ENCODE peak calls at places on chromosome 11, in six cellular contexts. Y is breast epithelium, K is A549, X is GM12878, S is Peyer's patch, E is endothelial cell of umbilical vein. P is an unnamed sample. For H3K4me1, the result is how much of the 10 kb centered on the place peaks cover.

GRCh38 chr11:61826930-61827572 is 1.0 kb upstream of the FADS2 start:
- DNase-seq in Y (no peak), K (no peak), X (no peak), S (no peak), E (no peak), P (no peak)

GRCh38 chr11:78365381-78365792 is 52.2 kb downstream of the GAB2 start:
- DNase-seq in Y (no peak), K (peak), X (no peak), S (no peak), E (no peak), P (no peak)

GRCh38 chr11:26976389-26976788 is 17.5 kb upstream of the FIBIN start:
- DNase-seq in Y (no peak), K (no peak), X (no peak), S (no peak), E (no peak), P (no peak)

GRCh38 chr11:125569913-125570621 is 790 bp downstream of the EI24 start:
- DNase-seq in Y (no peak), K (no peak), X (no peak), S (no peak), E (peak), P (no peak)

GRCh38 chr11:34292546-34292945 is 65.3 kb downstream of the ABTB2 start:
- DNase-seq in Y (no peak), K (no peak), X (no peak), S (no peak), E (no peak), P (no peak)

GRCh38 chr11:130020323-130020722 is 17.7 kb upstream of the PRDM10 start:
- DNase-seq in Y (no peak), K (no peak), X (no peak), S (no peak), E (no peak), P (no peak)

GRCh38 chr11:70587095-70587389 is 188.7 kb downstream of the CTTN start:
- DNase-seq in Y (no peak), K (no peak), X (no peak), S (no peak), E (no peak), P (no peak)

GRCh38 chr11:63866211-63866610 is 27.3 kb downstream of the MARK2 start:
- DNase-seq in Y (peak), K (no peak), X (peak), S (peak), E (no peak), P (peak)

GRCh38 chr11:44905131-44905866 is 45.4 kb downstream of the TP53I11 start:
- DNase-seq in Y (no peak), K (no peak), X (no peak), S (no peak), E (no peak), P (no peak)

GRCh38 chr11:27795955-27796861 is 96.0 kb upstream of the BDNF start:
- DNase-seq in Y (no peak), K (no peak), X (no peak), S (peak), E (no peak), P (no peak)

GRCh38 chr11:111347723-111348115 is 31.4 kb downstream of the POU2AF1 start:
- DNase-seq in Y (no peak), K (no peak), X (no peak), S (no peak), E (no peak), P (no peak)

GRCh38 chr11:82680252-82680651 is 53.4 kb downstream of the FAM181B start:
- DNase-seq in Y (no peak), K (no peak), X (no peak), S (no peak), E (no peak), P (no peak)

GRCh38 chr11:113262594-113262993 is 51.8 kb upstream of the TTC12 start:
- DNase-seq in Y (no peak), K (no peak), X (no peak), S (no peak), E (no peak), P (no peak)

GRCh38 chr11:113260541-113260940 is 53.8 kb upstream of the TTC12 start:
- DNase-seq in Y (no peak), K (no peak), X (no peak), S (no peak), E (no peak), P (no peak)

GRCh38 chr11:113265343-113265742 is 49.0 kb upstream of the TTC12 start:
- DNase-seq in Y (no peak), K (no peak), X (no peak), S (no peak), E (no peak), P (no peak)

GRCh38 chr11:113261709-113262475 is 52.5 kb upstream of the TTC12 start:
- DNase-seq in Y (no peak), K (no peak), X (no peak), S (no peak), E (no peak), P (peak)

GRCh38 chr11:113263458-113264095 is 50.8 kb upstream of the TTC12 start:
- DNase-seq in Y (no peak), K (no peak), X (no peak), S (no peak), E (no peak), P (no peak)
- H3K4me1 ChIP-seq in Y (under half), K (under half), X (under half), S (under half), E (under half), P (under half)

DNA sequence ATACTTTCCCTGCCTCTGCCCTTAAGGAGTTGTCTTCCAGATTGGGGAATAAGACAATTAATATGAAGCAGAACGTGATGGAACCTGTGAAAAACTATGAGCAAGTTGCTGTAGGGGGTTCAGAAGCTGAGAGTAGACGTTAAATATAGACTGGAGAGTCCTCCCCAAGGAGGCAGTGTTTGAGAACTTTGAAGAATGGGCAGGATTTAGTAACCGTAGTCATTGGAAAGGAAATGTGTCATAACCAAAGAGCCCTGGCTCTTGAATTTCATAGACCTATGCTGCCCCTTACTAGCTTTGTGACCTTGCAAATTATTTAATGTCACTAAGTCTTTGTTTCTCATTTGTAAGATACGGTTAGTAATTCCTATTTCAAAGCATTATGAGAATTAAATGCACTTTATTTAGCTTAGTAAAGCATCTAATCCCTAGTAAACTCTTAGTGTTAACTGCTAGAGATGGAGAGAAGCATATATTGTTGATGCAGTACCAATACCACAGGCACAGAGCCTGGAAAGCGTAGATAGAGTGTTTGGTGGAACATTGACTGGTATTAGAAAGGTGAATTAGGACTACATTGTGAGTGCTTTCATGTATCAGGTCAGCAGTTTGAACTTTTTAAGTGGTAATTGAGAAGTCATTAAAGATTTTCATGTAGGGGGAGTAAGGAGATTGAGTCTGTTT is 54.1 kb downstream of the MCAM start:
- DNase-seq in Y (no peak), K (no peak), X (peak), S (no peak), E (peak), P (no peak)
- TF ChIP-seq CTCF in Y (no peak), K (no peak), X (no peak), S (no peak), E (no peak), P (no peak)

DNA sequence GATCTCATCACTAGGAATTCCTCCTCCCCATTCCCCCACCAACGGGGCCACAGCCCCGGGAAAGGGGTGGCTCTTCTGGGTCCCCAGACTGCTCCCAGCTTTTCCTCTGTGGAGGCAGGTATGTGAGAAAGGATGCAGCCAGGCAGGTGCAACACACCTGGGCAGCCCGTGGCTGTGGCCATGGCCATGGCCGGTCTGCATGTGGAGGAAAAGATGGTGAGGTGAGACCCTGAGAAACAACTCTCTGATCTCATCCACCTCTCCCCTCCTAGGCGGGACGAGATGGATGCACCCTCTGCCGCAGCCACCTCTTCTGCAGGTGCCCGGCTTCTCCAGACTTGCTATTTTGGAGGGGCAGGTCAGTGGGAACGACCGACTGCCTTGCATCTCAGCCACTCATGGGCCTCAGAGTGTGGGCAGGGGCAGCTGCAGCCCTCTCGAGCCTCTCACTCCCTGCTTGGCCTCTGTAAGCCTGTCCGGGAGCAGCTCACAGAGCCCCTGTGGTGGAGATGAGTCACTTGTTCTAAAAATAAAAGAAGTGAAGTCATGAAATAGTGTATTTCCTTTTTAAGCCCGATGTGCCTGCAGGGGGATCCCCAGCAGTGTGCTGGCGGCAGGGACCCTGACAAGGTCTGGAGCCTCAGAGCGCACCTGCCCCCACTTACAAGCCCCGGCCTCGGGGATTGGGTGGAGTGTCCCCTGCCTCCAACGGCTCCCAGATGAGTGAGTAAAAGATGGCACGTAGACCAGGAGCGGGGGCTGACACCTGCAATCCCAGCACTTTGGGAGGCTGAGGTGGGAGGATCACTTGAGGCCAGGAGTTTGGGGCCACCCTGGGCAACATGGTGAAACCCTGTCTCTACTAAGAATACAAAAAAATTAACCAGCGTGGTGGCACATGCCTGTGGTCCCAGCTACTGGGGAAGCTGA is 10.7 kb downstream of the SMIM38 start:
- DNase-seq in Y (no peak), K (peak), X (peak), S (peak), E (peak), P (peak)
- TF ChIP-seq POLR2A in Y (no peak), K (no peak), X (peak), S (no peak), E (no peak), P (no peak)

DNA sequence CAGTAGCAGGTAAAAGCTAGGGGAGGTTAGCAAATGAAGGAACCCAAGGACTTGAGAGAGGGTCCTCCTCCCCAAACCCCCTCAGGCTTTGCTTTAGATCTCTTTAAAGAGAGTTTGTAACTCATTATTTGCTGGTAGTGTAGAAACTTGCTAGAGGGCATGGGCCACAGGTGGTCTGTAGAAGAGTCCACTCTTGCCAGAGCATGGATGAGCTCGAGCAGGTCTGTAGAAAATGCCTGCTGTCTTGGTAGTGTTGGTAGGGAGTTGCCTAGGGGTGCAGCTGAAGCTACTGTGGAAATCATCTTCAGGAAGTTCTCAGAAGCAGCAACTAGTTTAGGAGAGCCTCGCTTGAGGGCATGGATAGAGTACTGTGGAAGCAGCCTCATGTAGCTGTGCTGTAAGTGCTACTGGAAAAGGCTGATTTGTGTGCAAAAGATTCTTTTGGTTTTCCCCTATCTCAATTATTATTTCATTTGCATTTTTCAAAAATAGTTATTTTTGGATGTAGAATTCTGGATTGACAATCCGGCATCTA is 104.3 kb downstream of the TMEM135 start:
- DNase-seq in Y (no peak), K (no peak), X (no peak), S (no peak), E (no peak), P (no peak)
- H3K4me1 ChIP-seq in Y (under half), K (under half), X (under half), S (under half), E (under half), P (under half)